ENCODE peak calls at places on chromosome 13, in seven cellular contexts. S is AG10803, I is K562, B is thoracic aorta, H is AG04449, T is fibroblast of lung, Y is lower leg skin. J is an unnamed sample.

GRCh38 chr13:70568571-70568970 is 460.3 kb upstream of the KLHL1 start:
- DNase-seq in S (peak), I (peak), B (no peak), H (no peak), T (peak), Y (no peak), J (peak)

GRCh38 chr13:82187227-82187626 is 1695.0 kb downstream of the SLITRK1 start:
- DNase-seq in S (no peak), I (no peak), B (no peak), H (no peak), T (no peak), Y (no peak), J (no peak)

GRCh38 chr13:94706854-94707399 is 5.4 kb downstream of the SOX21 start:
- DNase-seq in S (no peak), I (no peak), B (no peak), H (no peak), T (no peak), Y (no peak), J (no peak)

GRCh38 chr13:67048084-67048792 is 181.9 kb downstream of the PCDH9 start:
- DNase-seq in S (peak), I (peak), B (no peak), H (peak), T (peak), Y (no peak), J (peak)

GRCh38 chr13:110138009-110138699 is 168.8 kb downstream of the COL4A1 start:
- DNase-seq in S (peak), I (peak), B (peak), H (no peak), T (peak), Y (peak), J (peak)

GRCh38 chr13:95181586-95181985 is 119.7 kb downstream of the ABCC4 start:
- DNase-seq in S (no peak), I (peak), B (no peak), H (no peak), T (no peak), Y (no peak), J (no peak)

GRCh38 chr13:95500136-95500718 is 52.3 kb upstream of the CLDN10 start:
- DNase-seq in S (no peak), I (no peak), B (no peak), H (no peak), T (no peak), Y (no peak), J (no peak)

GRCh38 chr13:111789011-111789410 is 277.9 kb upstream of the SOX1 start:
- DNase-seq in S (no peak), I (no peak), B (no peak), H (no peak), T (no peak), Y (no peak), J (no peak)

GRCh38 chr13:34863360-34864135 is 78.5 kb upstream of the NBEA start:
- DNase-seq in S (peak), I (no peak), B (no peak), H (peak), T (peak), Y (no peak), J (peak)

GRCh38 chr13:99126821-99127220 is 73.8 kb upstream of the UBAC2 start:
- DNase-seq in S (no peak), I (no peak), B (no peak), H (no peak), T (no peak), Y (no peak), J (no peak)

GRCh38 chr13:48156466-48156865 is 61.6 kb upstream of the MED4 start:
- DNase-seq in S (no peak), I (peak), B (no peak), H (no peak), T (no peak), Y (peak), J (no peak)

GRCh38 chr13:98576215-98576945 is 527 bp downstream of the STK24 start:
- DNase-seq in S (peak), I (peak), B (no peak), H (no peak), T (peak), Y (no peak), J (no peak)

GRCh38 chr13:74047925-74048324 is 86.3 kb downstream of the KLF12 start:
- DNase-seq in S (peak), I (no peak), B (no peak), H (no peak), T (peak), Y (no peak), J (no peak)

GRCh38 chr13:110471833-110472162 is 89.7 kb downstream of the RAB20 start:
- DNase-seq in S (no peak), I (peak), B (no peak), H (no peak), T (peak), Y (peak), J (no peak)

GRCh38 chr13:32587014-32587773 is 942 bp downstream of the PDS5B start:
- DNase-seq in S (peak), I (peak), B (peak), H (no peak), T (peak), Y (peak), J (peak)

GRCh38 chr13:35531551-35531950 is 55.1 kb upstream of the MAB21L1 start:
- DNase-seq in S (no peak), I (no peak), B (no peak), H (no peak), T (no peak), Y (no peak), J (no peak)

GRCh38 chr13:113900646-113901045 is 36.8 kb upstream of the GAS6 start:
- DNase-seq in S (no peak), I (no peak), B (no peak), H (no peak), T (no peak), Y (peak), J (no peak)

GRCh38 chr13:114142640-114143490 is 10.4 kb upstream of the RASA3 start:
- DNase-seq in S (no peak), I (no peak), B (no peak), H (no peak), T (no peak), Y (no peak), J (no peak)

GRCh38 chr13:104979281-104979680 is 1556.2 kb downstream of the EFNB2 start:
- DNase-seq in S (no peak), I (no peak), B (no peak), H (no peak), T (no peak), Y (no peak), J (no peak)

GRCh38 chr13:76884571-76885202 is 1.5 kb downstream of the KCTD12 start:
- DNase-seq in S (peak), I (no peak), B (no peak), H (no peak), T (peak), Y (peak), J (no peak)

GRCh38 chr13:35923347-35923746 is 207.8 kb downstream of the DCLK1 start:
- DNase-seq in S (peak), I (no peak), B (no peak), H (no peak), T (peak), Y (no peak), J (peak)

GRCh38 chr13:33798023-33798422 is 19.9 kb upstream of the RFC3 start:
- DNase-seq in S (no peak), I (no peak), B (no peak), H (no peak), T (no peak), Y (no peak), J (no peak)
- H3K4me3 ChIP-seq in S (no peak), I (no peak), B (peak), H (no peak), T (no peak), Y (no peak), J (no peak)

GRCh38 chr13:91400094-91400462 is 1.7 kb downstream of the GPC5 start:
- DNase-seq in S (no peak), I (no peak), B (no peak), H (no peak), T (no peak), Y (no peak), J (no peak)
- H3K4me3 ChIP-seq in S (no peak), I (no peak), B (no peak), H (no peak), T (no peak), Y (no peak), J (no peak)

DNA sequence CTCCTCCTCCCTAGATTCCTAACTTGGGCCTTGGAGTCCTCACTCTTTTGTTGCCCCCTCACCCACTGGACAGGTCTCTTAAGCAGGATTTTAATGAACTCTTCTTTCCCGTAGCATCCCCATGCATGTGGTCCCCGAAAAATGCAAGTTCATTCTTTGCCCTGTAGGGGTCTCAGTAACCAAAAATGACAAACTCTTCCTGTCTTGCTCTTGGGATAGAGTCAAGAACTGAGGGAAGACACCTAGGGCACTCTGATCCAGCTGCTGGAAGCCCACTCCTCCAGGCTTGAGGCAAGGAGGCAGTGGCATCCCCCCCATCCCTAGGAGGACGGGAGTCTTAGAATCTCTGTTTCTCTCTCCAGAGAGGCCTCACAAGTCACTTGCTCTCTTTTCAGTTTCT is 987.0 kb downstream of the DIAPH3 start:
- DNase-seq in S (no peak), I (peak), B (no peak), H (no peak), T (no peak), Y (no peak), J (no peak)
- H3K4me3 ChIP-seq in S (no peak), I (no peak), B (no peak), H (no peak), T (no peak), Y (no peak), J (no peak)

GRCh38 chr13:72952529-72953141 is 106.2 kb upstream of the KLF5 start:
- DNase-seq in S (no peak), I (no peak), B (no peak), H (no peak), T (no peak), Y (no peak), J (no peak)
- H3K4me3 ChIP-seq in S (no peak), I (no peak), B (no peak), H (no peak), T (no peak), Y (no peak), J (no peak)

DNA sequence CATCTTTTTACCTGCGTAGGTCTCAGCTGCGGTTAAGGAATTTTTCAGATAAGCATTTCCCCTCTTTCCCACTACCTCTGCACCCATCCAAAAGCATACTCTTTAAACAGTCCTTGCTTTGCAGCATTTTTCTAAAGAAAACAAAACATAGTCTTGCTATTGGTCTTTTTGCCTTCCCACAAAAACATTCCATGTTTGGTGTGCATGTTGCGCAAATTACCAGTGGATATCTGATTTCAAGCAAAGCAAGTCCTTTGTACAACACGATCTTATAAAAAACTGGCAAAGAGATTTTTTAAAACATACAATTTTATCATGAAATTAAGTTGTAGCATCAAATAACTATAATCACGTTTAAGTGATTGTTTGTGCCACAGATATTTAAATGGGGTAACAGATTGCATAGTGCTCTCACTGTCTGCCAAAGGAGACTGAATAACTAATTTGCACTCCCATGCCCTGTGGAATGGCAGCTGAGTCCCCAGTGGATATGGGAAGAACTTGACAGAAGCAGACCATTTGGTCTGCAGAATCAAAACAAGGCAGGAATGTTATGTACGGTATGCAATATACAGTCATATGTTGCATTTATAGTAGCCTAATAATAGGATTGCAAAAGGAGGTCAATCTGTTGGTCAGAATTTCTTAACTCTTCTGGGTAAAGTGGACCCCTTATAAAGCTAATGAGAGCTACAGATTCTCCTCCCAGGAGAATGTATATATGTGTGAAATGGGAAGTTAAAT is 285.7 kb downstream of the TBC1D4 start:
- DNase-seq in S (peak), I (no peak), B (no peak), H (no peak), T (peak), Y (no peak), J (peak)
- H3K4me3 ChIP-seq in S (no peak), I (no peak), B (no peak), H (no peak), T (no peak), Y (no peak), J (no peak)

GRCh38 chr13:112894673-112895481 is 74.1 kb upstream of the MCF2L start:
- DNase-seq in S (no peak), I (no peak), B (no peak), H (no peak), T (no peak), Y (no peak), J (no peak)
- H3K4me3 ChIP-seq in S (no peak), I (no peak), B (peak), H (no peak), T (no peak), Y (no peak), J (peak)

DNA sequence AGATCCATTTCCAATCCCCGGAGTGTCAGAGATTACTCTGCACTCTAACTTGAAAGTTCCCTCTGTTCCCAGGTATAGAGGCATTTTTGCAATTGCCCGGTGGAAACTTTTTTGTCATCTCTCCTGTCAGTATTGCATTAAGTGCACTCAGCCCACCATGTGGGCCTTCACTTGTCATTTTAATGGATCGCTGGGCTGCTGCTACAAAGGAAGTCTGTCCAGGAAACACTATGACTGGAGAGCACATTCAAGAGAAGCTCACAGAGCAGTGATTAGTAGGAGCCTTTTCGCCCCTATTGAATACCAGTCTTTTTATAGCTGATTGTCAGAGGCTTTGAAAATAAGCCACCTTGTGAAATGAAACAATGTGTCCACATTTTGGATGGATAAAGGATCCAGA is 181.0 kb downstream of the B3GLCT start:
- DNase-seq in S (no peak), I (no peak), B (no peak), H (no peak), T (no peak), Y (no peak), J (no peak)
- H3K4me3 ChIP-seq in S (no peak), I (no peak), B (no peak), H (no peak), T (no peak), Y (no peak), J (no peak)

GRCh38 chr13:101529419-101529818 is 76.9 kb downstream of the ITGBL1 start:
- DNase-seq in S (peak), I (no peak), B (no peak), H (peak), T (peak), Y (peak), J (peak)
- H3K4me3 ChIP-seq in S (no peak), I (no peak), B (peak), H (no peak), T (no peak), Y (no peak), J (no peak)

GRCh38 chr13:50916701-50917184 is 7.2 kb downstream of the RNASEH2B start:
- DNase-seq in S (no peak), I (no peak), B (no peak), H (no peak), T (no peak), Y (peak), J (no peak)
- H3K4me3 ChIP-seq in S (no peak), I (no peak), B (no peak), H (no peak), T (no peak), Y (no peak), J (no peak)